ENCODE peak calls at places on chromosomes 2 and 18, in four cellular contexts. G, W, U and J are unnamed samples.

GRCh38 chr2:17398770-17399169 is 119.5 kb downstream of the RAD51AP2 start:
- DNase-seq in G (no peak), W (no peak), U (no peak), J (no peak)

GRCh38 chr18:31578126-31578525 is 13.6 kb upstream of the TTR start:
- DNase-seq in G (no peak), W (no peak), U (no peak), J (no peak)

GRCh38 chr18:79440316-79440715 is 44.6 kb downstream of the NFATC1 start:
- DNase-seq in G (no peak), W (no peak), U (no peak), J (no peak)

GRCh38 chr2:215283221-215283620 is 28.6 kb upstream of the ATIC start:
- DNase-seq in G (no peak), W (no peak), U (no peak), J (no peak)

GRCh38 chr18:6543330-6543908 is 128.7 kb upstream of the L3MBTL4 start:
- DNase-seq in G (no peak), W (no peak), U (no peak), J (no peak)

GRCh38 chr2:31108887-31109286 is 29.4 kb downstream of the GALNT14 start:
- DNase-seq in G (no peak), W (no peak), U (no peak), J (no peak)

GRCh38 chr2:99811544-99811943 is 321.7 kb upstream of the REV1 start:
- DNase-seq in G (no peak), W (no peak), U (no peak), J (no peak)

GRCh38 chr2:164675698-164676097 is 54.4 kb upstream of the GRB14 start:
- DNase-seq in G (no peak), W (no peak), U (peak; percentile 20), J (no peak)

GRCh38 chr2:234467289-234467688 is 29.6 kb downstream of the ARL4C start:
- DNase-seq in G (no peak), W (no peak), U (no peak), J (no peak)

DNA sequence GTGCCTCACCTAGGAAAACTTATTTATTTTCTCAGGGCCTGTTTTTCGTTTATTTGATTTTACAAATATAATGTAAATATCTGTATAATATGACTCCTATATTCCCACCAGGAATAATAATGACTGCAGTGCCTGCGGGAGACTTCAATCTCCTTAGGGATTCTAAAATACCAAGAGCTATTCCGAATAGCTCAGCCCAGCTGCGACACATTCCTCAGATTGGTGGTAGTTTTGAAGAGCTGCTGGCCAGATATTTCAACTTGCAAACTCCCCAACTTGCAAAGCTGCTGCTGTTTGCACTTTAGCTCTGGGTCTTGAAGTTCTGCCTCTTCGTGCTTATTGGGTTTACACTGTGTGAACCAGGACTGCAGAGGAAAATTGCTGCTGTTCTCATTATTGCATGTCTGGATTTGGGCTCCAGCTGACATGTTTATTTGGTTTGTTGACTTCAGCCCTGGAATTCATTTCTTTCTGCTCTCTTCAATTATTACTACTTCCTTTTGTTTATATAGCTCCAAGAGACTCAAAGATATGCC is 480.2 kb upstream of the CHST9 start:
- DNase-seq in G (no peak), W (no peak), U (no peak), J (no peak)
- H3K4me1 ChIP-seq in G (no peaks in the 10 kb centered on the region), W (no peaks in the 10 kb centered on the region), U (no peaks in the 10 kb centered on the region), J (no peaks in the 10 kb centered on the region)

GRCh38 chr2:216551234-216551633 is 52.6 kb downstream of the RPL37A start:
- DNase-seq in G (no peak), W (no peak), U (peak; percentile 51), J (peak; percentile 77)
- TF ChIP-seq EP300 in G (no peak), W (no peak), U (no peak), J (no peak)

GRCh38 chr18:9354256-9354655 is 19.7 kb downstream of the TWSG1 start:
- DNase-seq in G (no peak), W (no peak), U (no peak), J (no peak)
- H3K27ac ChIP-seq in G (no peak overlapping the region), W (no peak overlapping the region), U (no peak overlapping the region), J (no peak overlapping the region)

GRCh38 chr2:37645363-37645762 is 26.1 kb downstream of the CDC42EP3 start:
- DNase-seq in G (no peak), W (no peak), U (no peak), J (no peak)

GRCh38 chr2:37647941-37648315 is 23.5 kb downstream of the CDC42EP3 start:
- DNase-seq in G (no peak), W (no peak), U (no peak), J (no peak)

GRCh38 chr2:37644191-37644590 is 27.3 kb downstream of the CDC42EP3 start:
- DNase-seq in G (no peak), W (no peak), U (no peak), J (no peak)

GRCh38 chr2:37643102-37644078 is 28.1 kb downstream of the CDC42EP3 start:
- DNase-seq in G (no peak), W (no peak), U (no peak), J (no peak)

DNA sequence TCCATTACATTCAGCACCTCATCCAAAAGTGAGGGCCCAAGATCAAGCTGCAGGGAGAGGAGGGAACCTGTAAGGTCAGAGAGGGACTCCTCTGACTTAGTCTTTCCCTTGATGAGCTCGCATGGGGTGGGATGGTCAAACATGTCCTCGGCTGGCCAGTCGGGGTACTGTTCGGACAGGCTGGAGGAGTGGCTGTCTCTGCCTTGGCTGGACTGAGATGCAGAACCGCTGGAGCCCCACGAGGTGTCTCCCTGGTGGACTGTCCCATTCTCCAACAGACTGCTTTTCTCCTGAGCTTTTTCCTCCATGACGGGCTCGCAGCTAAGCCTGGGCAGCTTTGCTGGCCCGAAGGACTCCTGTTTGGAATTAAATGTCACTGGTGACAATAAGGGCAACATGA is 25.6 kb downstream of the CDC42EP3 start:
- DNase-seq in G (no peak), W (no peak), U (no peak), J (no peak)
- H3K4me1 ChIP-seq in G (peaks cover 78% of the 10 kb centered on the region), W (peaks cover 20% of the 10 kb centered on the region), U (peaks cover 6% of the 10 kb centered on the region), J (peaks cover 15% of the 10 kb centered on the region)

GRCh38 chr2:159043710-159044109 is 75.3 kb downstream of the TANC1 start:
- DNase-seq in G (no peak), W (no peak), U (no peak), J (no peak)

GRCh38 chr2:159045545-159046454 is 77.4 kb downstream of the TANC1 start:
- DNase-seq in G (no peak), W (no peak), U (no peak), J (no peak)

GRCh38 chr2:159042115-159042850 is 73.8 kb downstream of the TANC1 start:
- DNase-seq in G (no peak), W (no peak), U (no peak), J (peak; percentile 69)

GRCh38 chr2:159046966-159047365 is 78.5 kb downstream of the TANC1 start:
- DNase-seq in G (no peak), W (no peak), U (no peak), J (no peak)

DNA sequence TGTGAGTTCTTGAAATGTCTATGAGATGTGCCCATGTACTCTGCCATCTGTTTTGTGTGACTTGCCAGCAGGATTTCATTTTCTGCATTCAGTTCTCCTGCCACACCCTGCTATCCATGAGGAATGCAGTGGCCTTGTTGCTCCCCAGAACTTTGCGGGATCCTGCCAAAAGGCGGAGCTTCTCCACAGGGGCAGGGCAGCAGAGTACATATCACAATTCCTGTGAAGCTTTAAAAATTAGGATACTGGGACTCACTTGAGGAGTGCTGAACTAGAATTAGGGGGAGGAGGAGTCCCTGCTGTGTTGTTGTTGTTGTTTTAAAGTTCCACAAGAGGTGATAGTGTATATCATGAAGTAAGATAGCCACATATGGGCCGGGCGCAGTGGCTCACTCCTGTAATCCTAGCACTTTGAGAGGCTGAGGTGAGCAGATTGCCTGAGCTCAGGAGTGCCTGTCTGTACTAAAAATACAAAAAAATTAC is 76.4 kb downstream of the TANC1 start:
- DNase-seq in G (no peak), W (peak; percentile 31), U (peak; percentile 35), J (no peak)
- TF ChIP-seq EP300 in G (no peak), W (no peak), U (no peak), J (no peak)

GRCh38 chr2:51079945-51080344 is 48.0 kb upstream of the NRXN1 start:
- DNase-seq in G (no peak), W (no peak), U (no peak), J (no peak)

GRCh38 chr2:51084750-51085149 is 52.8 kb upstream of the NRXN1 start:
- DNase-seq in G (no peak), W (no peak), U (no peak), J (no peak)

DNA sequence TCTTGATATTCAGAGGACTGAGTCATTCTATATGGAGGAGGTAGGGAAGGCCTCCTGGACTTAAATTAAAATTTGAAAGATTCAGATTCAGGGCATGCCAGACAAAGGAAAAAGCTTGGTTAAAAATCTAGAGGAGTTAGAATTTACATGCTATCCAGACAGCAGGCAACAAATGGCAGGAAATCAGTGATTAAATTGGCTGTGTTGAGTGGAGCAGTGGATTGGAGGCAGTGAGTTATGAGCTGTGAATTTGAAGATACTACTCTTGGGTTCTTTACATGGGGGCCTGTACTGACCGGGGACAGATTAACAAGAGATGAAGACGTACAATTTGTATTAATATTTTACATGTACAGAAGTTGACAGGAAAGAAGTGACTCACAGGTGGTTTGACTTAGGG is 53.7 kb upstream of the NRXN1 start:
- DNase-seq in G (no peak), W (no peak), U (no peak), J (no peak)
- H3K27ac ChIP-seq in G (no peak overlapping the region), W (no peak overlapping the region), U (no peak overlapping the region), J (no peak overlapping the region)

GRCh38 chr18:61681065-61681464 is 211.7 kb downstream of the RNF152 start:
- DNase-seq in G (no peak), W (no peak), U (no peak), J (no peak)
- H3K4me1 ChIP-seq in G (no peaks in the 10 kb centered on the region), W (no peaks in the 10 kb centered on the region), U (no peaks in the 10 kb centered on the region), J (no peaks in the 10 kb centered on the region)

GRCh38 chr2:201191132-201191875 is 8.4 kb downstream of the CASP10 start:
- DNase-seq in G (no peak), W (no peak), U (no peak), J (no peak)
- TF ChIP-seq EP300 in G (no peak), W (no peak), U (no peak), J (no peak)